ENCODE peak calls at places on chromosomes 13 and 19, in eight cellular contexts. One of them, this sample, is unnamed.

GRCh38 chr13:108959254-108959653 is 329.8 kb downstream of the MYO16 start:
- DNase-seq in effector memory CD4-positive, alpha-beta T cell: no peak
- DNase-seq in astrocyte: peak; percentile 29
- DNase-seq in tibial artery: no peak
- DNase-seq in esophagus squamous epithelium: no peak
- DNase-seq in heart right ventricle: no peak
- DNase-seq in psoas muscle: no peak
- DNase-seq in left lung: no peak
- DNase-seq in this sample: no peak

GRCh38 chr19:58558066-58558622 is at the start of gene UBE2M:
- DNase-seq in effector memory CD4-positive, alpha-beta T cell: peak; percentile 39
- DNase-seq in astrocyte: peak; percentile 31
- DNase-seq in tibial artery: peak; percentile 69
- DNase-seq in esophagus squamous epithelium: no peak
- DNase-seq in heart right ventricle: peak; percentile 63
- DNase-seq in psoas muscle: peak; percentile 84
- DNase-seq in left lung: peak; percentile 91
- DNase-seq in this sample: peak; percentile 81

GRCh38 chr19:7871280-7871529 is 3.0 kb downstream of the PRR36 start:
- DNase-seq in effector memory CD4-positive, alpha-beta T cell: no peak
- DNase-seq in astrocyte: no peak
- DNase-seq in tibial artery: no peak
- DNase-seq in esophagus squamous epithelium: no peak
- DNase-seq in heart right ventricle: no peak
- DNase-seq in psoas muscle: no peak
- DNase-seq in left lung: no peak
- DNase-seq in this sample: no peak

GRCh38 chr13:113835461-113836274 is 28.2 kb downstream of the GAS6 start:
- DNase-seq in effector memory CD4-positive, alpha-beta T cell: no peak
- DNase-seq in astrocyte: peak; percentile 55
- DNase-seq in tibial artery: no peak
- DNase-seq in esophagus squamous epithelium: no peak
- DNase-seq in heart right ventricle: peak; percentile 8
- DNase-seq in psoas muscle: peak; percentile 51
- DNase-seq in left lung: peak; percentile 63
- DNase-seq in this sample: no peak

GRCh38 chr19:7480222-7480974 is 8.4 kb downstream of the PEX11G start:
- DNase-seq in effector memory CD4-positive, alpha-beta T cell: no peak
- DNase-seq in astrocyte: no peak
- DNase-seq in tibial artery: peak; percentile 30
- DNase-seq in esophagus squamous epithelium: no peak
- DNase-seq in heart right ventricle: no peak
- DNase-seq in psoas muscle: no peak
- DNase-seq in left lung: no peak
- DNase-seq in this sample: no peak

GRCh38 chr19:28169168-28169862 is 1043.6 kb downstream of the UQCRFS1 start:
- DNase-seq in effector memory CD4-positive, alpha-beta T cell: no peak
- DNase-seq in astrocyte: no peak
- DNase-seq in tibial artery: no peak
- DNase-seq in esophagus squamous epithelium: no peak
- DNase-seq in heart right ventricle: no peak
- DNase-seq in psoas muscle: no peak
- DNase-seq in left lung: no peak
- DNase-seq in this sample: no peak

GRCh38 chr19:17337675-17338439 is 504 bp downstream of the GTPBP3 start:
- DNase-seq in effector memory CD4-positive, alpha-beta T cell: no peak
- DNase-seq in astrocyte: no peak
- DNase-seq in tibial artery: no peak
- DNase-seq in esophagus squamous epithelium: no peak
- DNase-seq in heart right ventricle: no peak
- DNase-seq in psoas muscle: no peak
- DNase-seq in left lung: no peak
- DNase-seq in this sample: no peak

GRCh38 chr13:61180245-61180644 is 235.4 kb downstream of the PCDH20 start:
- DNase-seq in effector memory CD4-positive, alpha-beta T cell: no peak
- DNase-seq in astrocyte: no peak
- DNase-seq in tibial artery: no peak
- DNase-seq in esophagus squamous epithelium: no peak
- DNase-seq in heart right ventricle: no peak
- DNase-seq in psoas muscle: no peak
- DNase-seq in left lung: no peak
- DNase-seq in this sample: no peak

GRCh38 chr19:628168-628567 is 5.2 kb downstream of the POLRMT start:
- DNase-seq in effector memory CD4-positive, alpha-beta T cell: no peak
- DNase-seq in astrocyte: no peak
- DNase-seq in tibial artery: no peak
- DNase-seq in esophagus squamous epithelium: no peak
- DNase-seq in heart right ventricle: no peak
- DNase-seq in psoas muscle: no peak
- DNase-seq in left lung: no peak
- DNase-seq in this sample: no peak

GRCh38 chr13:80757694-80758093 is 416.8 kb upstream of the SPRY2 start:
- DNase-seq in effector memory CD4-positive, alpha-beta T cell: no peak
- DNase-seq in astrocyte: no peak
- DNase-seq in tibial artery: no peak
- DNase-seq in esophagus squamous epithelium: no peak
- DNase-seq in heart right ventricle: no peak
- DNase-seq in psoas muscle: no peak
- DNase-seq in left lung: no peak
- DNase-seq in this sample: no peak

GRCh38 chr13:30615851-30616311 is 1.8 kb upstream of the USPL1 start:
- DNase-seq in effector memory CD4-positive, alpha-beta T cell: no peak
- DNase-seq in astrocyte: peak; percentile 24
- DNase-seq in tibial artery: no peak
- DNase-seq in esophagus squamous epithelium: no peak
- DNase-seq in heart right ventricle: no peak
- DNase-seq in psoas muscle: no peak
- DNase-seq in left lung: no peak
- DNase-seq in this sample: no peak

GRCh38 chr13:48504606-48505369 is 28.1 kb downstream of the RCBTB2 start:
- DNase-seq in effector memory CD4-positive, alpha-beta T cell: no peak
- DNase-seq in astrocyte: no peak
- DNase-seq in tibial artery: no peak
- DNase-seq in esophagus squamous epithelium: no peak
- DNase-seq in heart right ventricle: no peak
- DNase-seq in psoas muscle: no peak
- DNase-seq in left lung: no peak
- DNase-seq in this sample: no peak

GRCh38 chr13:66665991-66666390 is 564.1 kb downstream of the PCDH9 start:
- DNase-seq in effector memory CD4-positive, alpha-beta T cell: no peak
- DNase-seq in astrocyte: peak; percentile 92
- DNase-seq in tibial artery: no peak
- DNase-seq in esophagus squamous epithelium: no peak
- DNase-seq in heart right ventricle: no peak
- DNase-seq in psoas muscle: peak; percentile 47
- DNase-seq in left lung: peak; percentile 4
- DNase-seq in this sample: peak; percentile 46

GRCh38 chr19:6011206-6011605 is 33.3 kb upstream of the RANBP3 start:
- DNase-seq in effector memory CD4-positive, alpha-beta T cell: no peak
- DNase-seq in astrocyte: no peak
- DNase-seq in tibial artery: no peak
- DNase-seq in esophagus squamous epithelium: no peak
- DNase-seq in heart right ventricle: no peak
- DNase-seq in psoas muscle: peak; percentile 19
- DNase-seq in left lung: peak; percentile 60
- DNase-seq in this sample: peak; percentile 37

GRCh38 chr19:34985249-34986022 is 14.7 kb upstream of the GRAMD1A start:
- DNase-seq in effector memory CD4-positive, alpha-beta T cell: no peak
- DNase-seq in astrocyte: peak; percentile 27
- DNase-seq in tibial artery: peak; percentile 54
- DNase-seq in esophagus squamous epithelium: no peak
- DNase-seq in heart right ventricle: peak; percentile 61
- DNase-seq in psoas muscle: peak; percentile 60
- DNase-seq in left lung: no peak
- DNase-seq in this sample: peak; percentile 78

GRCh38 chr13:107680115-107680514 is 535.2 kb downstream of the LIG4 start:
- DNase-seq in effector memory CD4-positive, alpha-beta T cell: no peak
- DNase-seq in astrocyte: no peak
- DNase-seq in tibial artery: no peak
- DNase-seq in esophagus squamous epithelium: no peak
- DNase-seq in heart right ventricle: no peak
- DNase-seq in psoas muscle: no peak
- DNase-seq in left lung: no peak
- DNase-seq in this sample: no peak

GRCh38 chr13:29496241-29496712 is 99.2 kb downstream of the SLC7A1 start:
- DNase-seq in effector memory CD4-positive, alpha-beta T cell: no peak
- DNase-seq in astrocyte: no peak
- DNase-seq in tibial artery: no peak
- DNase-seq in esophagus squamous epithelium: no peak
- DNase-seq in heart right ventricle: peak; percentile 59
- DNase-seq in psoas muscle: no peak
- DNase-seq in left lung: no peak
- DNase-seq in this sample: peak; percentile 71

GRCh38 chr19:18507021-18507726 is 14.7 kb downstream of the ELL start:
- DNase-seq in effector memory CD4-positive, alpha-beta T cell: peak; percentile 41
- DNase-seq in astrocyte: no peak
- DNase-seq in tibial artery: peak; percentile 52
- DNase-seq in esophagus squamous epithelium: no peak
- DNase-seq in heart right ventricle: peak; percentile 58
- DNase-seq in psoas muscle: peak; percentile 88
- DNase-seq in left lung: no peak
- DNase-seq in this sample: no peak

GRCh38 chr19:18507727-18508440 is 14.0 kb downstream of the ELL start:
- DNase-seq in effector memory CD4-positive, alpha-beta T cell: no peak
- DNase-seq in astrocyte: no peak
- DNase-seq in tibial artery: peak; percentile 48
- DNase-seq in esophagus squamous epithelium: no peak
- DNase-seq in heart right ventricle: peak; percentile 53
- DNase-seq in psoas muscle: peak; percentile 75
- DNase-seq in left lung: no peak
- DNase-seq in this sample: no peak

GRCh38 chr19:18508585-18508984 is 13.3 kb downstream of the ELL start:
- DNase-seq in effector memory CD4-positive, alpha-beta T cell: no peak
- DNase-seq in astrocyte: no peak
- DNase-seq in tibial artery: no peak
- DNase-seq in esophagus squamous epithelium: no peak
- DNase-seq in heart right ventricle: no peak
- DNase-seq in psoas muscle: no peak
- DNase-seq in left lung: no peak
- DNase-seq in this sample: no peak

GRCh38 chr19:18513868-18514267 is 8.0 kb downstream of the ELL start:
- DNase-seq in effector memory CD4-positive, alpha-beta T cell: no peak
- DNase-seq in astrocyte: no peak
- DNase-seq in tibial artery: no peak
- DNase-seq in esophagus squamous epithelium: no peak
- DNase-seq in heart right ventricle: peak; percentile 53
- DNase-seq in psoas muscle: no peak
- DNase-seq in left lung: no peak
- DNase-seq in this sample: no peak

DNA sequence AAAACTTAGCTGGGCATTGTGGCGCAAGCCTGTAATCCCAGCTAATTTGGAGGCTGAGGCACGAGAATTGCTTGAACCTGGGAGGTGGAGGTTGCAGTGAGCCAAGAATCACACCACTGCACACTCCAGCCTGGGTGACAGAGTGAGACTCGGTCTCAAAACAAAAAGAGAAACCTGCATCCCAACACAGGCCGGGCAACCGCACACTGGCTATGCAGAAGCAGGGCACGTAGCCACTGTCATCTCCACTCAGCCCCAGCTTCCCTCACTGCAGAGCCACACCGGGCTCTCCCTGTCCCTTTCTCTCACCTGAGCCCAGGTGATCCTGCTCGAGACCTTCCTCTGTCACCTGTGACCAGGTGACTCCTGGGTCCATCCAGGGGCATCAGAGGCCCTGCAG is 11.7 kb downstream of the ELL start:
- DNase-seq in effector memory CD4-positive, alpha-beta T cell: no peak
- DNase-seq in astrocyte: no peak
- DNase-seq in tibial artery: no peak
- DNase-seq in esophagus squamous epithelium: no peak
- DNase-seq in heart right ventricle: no peak
- DNase-seq in psoas muscle: peak; percentile 30
- DNase-seq in left lung: no peak
- DNase-seq in this sample: no peak
- H3K4me1 ChIP-seq in effector memory CD4-positive, alpha-beta T cell: peaks cover 64% of the 10 kb centered on the region
- H3K4me1 ChIP-seq in astrocyte: peaks cover 14% of the 10 kb centered on the region
- H3K4me1 ChIP-seq in tibial artery: peaks cover 71% of the 10 kb centered on the region
- H3K4me1 ChIP-seq in esophagus squamous epithelium: peaks cover 68% of the 10 kb centered on the region
- H3K4me1 ChIP-seq in heart right ventricle: peaks cover 80% of the 10 kb centered on the region
- H3K4me1 ChIP-seq in psoas muscle: peaks cover 82% of the 10 kb centered on the region
- H3K4me1 ChIP-seq in left lung: peaks cover 96% of the 10 kb centered on the region
- H3K4me1 ChIP-seq in this sample: peaks cover 9% of the 10 kb centered on the region

DNA sequence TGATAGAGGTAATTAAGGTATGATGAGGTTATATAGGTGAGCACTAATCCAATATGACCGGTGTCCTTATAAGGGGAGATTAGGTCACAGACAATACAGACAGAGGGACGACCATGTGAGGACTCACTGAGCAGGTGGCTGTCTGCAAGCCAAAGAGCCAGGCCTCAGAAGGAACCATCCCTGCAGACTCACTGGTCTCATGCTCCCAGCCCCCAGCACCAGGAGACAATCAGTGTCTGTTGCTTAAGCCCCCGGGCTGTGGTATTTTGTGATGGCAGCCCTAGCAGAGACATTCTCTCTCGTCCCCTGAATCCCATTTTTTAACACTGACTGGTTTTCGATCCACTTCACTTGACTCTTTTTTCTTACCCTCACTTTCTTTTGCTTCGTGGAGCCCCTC is 51.9 kb upstream of the PABPC3 start:
- DNase-seq in effector memory CD4-positive, alpha-beta T cell: no peak
- DNase-seq in astrocyte: no peak
- DNase-seq in tibial artery: no peak
- DNase-seq in esophagus squamous epithelium: no peak
- DNase-seq in heart right ventricle: no peak
- DNase-seq in psoas muscle: no peak
- DNase-seq in left lung: no peak
- DNase-seq in this sample: no peak
- H3K27me3 ChIP-seq in effector memory CD4-positive, alpha-beta T cell: peaks cover 9% of the 10 kb centered on the region
- H3K27me3 ChIP-seq in astrocyte: peaks cover 19% of the 10 kb centered on the region
- H3K27me3 ChIP-seq in tibial artery: peaks cover 50% of the 10 kb centered on the region
- H3K27me3 ChIP-seq in esophagus squamous epithelium: no peaks in the 10 kb centered on the region
- H3K27me3 ChIP-seq in heart right ventricle: peaks cover 50% of the 10 kb centered on the region
- H3K27me3 ChIP-seq in psoas muscle: no peaks in the 10 kb centered on the region
- H3K27me3 ChIP-seq in left lung: peaks cover 91% of the 10 kb centered on the region
- H3K27me3 ChIP-seq in this sample: no peaks in the 10 kb centered on the region

DNA sequence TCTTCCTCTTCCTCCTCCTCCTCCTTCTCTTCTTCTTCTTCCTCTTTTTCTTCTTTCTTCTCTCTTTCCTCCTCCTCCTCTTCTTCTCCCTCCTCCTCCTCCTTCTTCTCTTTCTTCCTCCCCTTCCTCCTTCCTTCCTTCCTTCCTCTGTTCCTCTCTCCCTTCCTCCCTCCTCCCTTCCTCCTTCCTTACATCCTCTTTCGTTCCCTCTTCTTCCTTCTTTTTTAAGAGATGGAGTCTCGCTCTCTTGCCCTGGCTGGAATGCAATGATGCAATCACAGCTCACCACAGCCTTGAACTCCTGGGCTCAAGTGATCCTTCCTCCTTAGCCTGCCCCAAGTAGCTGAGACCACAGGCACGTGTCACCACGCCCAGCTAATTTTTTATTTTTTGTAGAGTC is 13.2 kb downstream of the EHD2 start:
- DNase-seq in effector memory CD4-positive, alpha-beta T cell: no peak
- DNase-seq in astrocyte: peak; percentile 79
- DNase-seq in tibial artery: no peak
- DNase-seq in esophagus squamous epithelium: no peak
- DNase-seq in heart right ventricle: no peak
- DNase-seq in psoas muscle: no peak
- DNase-seq in left lung: no peak
- DNase-seq in this sample: no peak
- H3K4me1 ChIP-seq in effector memory CD4-positive, alpha-beta T cell: no peaks in the 10 kb centered on the region
- H3K4me1 ChIP-seq in astrocyte: peaks cover 36% of the 10 kb centered on the region
- H3K4me1 ChIP-seq in tibial artery: peaks cover 73% of the 10 kb centered on the region
- H3K4me1 ChIP-seq in esophagus squamous epithelium: peaks cover 71% of the 10 kb centered on the region
- H3K4me1 ChIP-seq in heart right ventricle: peaks cover 89% of the 10 kb centered on the region
- H3K4me1 ChIP-seq in psoas muscle: peaks cover 11% of the 10 kb centered on the region
- H3K4me1 ChIP-seq in left lung: peaks cover 75% of the 10 kb centered on the region
- H3K4me1 ChIP-seq in this sample: peaks cover 2% of the 10 kb centered on the region

GRCh38 chr13:46527237-46527636 is 25.7 kb upstream of the LRCH1 start:
- DNase-seq in effector memory CD4-positive, alpha-beta T cell: no peak
- DNase-seq in astrocyte: no peak
- DNase-seq in tibial artery: no peak
- DNase-seq in esophagus squamous epithelium: no peak
- DNase-seq in heart right ventricle: no peak
- DNase-seq in psoas muscle: no peak
- DNase-seq in left lung: no peak
- DNase-seq in this sample: no peak
- H3K27me3 ChIP-seq in effector memory CD4-positive, alpha-beta T cell: no peaks in the 10 kb centered on the region
- H3K27me3 ChIP-seq in astrocyte: peaks cover 8% of the 10 kb centered on the region
- H3K27me3 ChIP-seq in tibial artery: no peaks in the 10 kb centered on the region
- H3K27me3 ChIP-seq in esophagus squamous epithelium: no peaks in the 10 kb centered on the region
- H3K27me3 ChIP-seq in heart right ventricle: no peaks in the 10 kb centered on the region
- H3K27me3 ChIP-seq in psoas muscle: peaks cover 5% of the 10 kb centered on the region
- H3K27me3 ChIP-seq in left lung: no peaks in the 10 kb centered on the region
- H3K27me3 ChIP-seq in this sample: no peaks in the 10 kb centered on the region

This sample was measured in aorta.